ENCODE peak calls at places on chromosomes 7 and 10, in eight cellular contexts. B is fibroblast of pulmonary artery, H is epithelial cell of esophagus, Z is MM.1S, M is breast epithelium, K is HCT116, N is lung, R is BE2C. U is an unnamed sample.

GRCh38 chr10:132765435-132765834 is 20.5 kb downstream of the NKX6-2 start:
- DNase-seq in N (no peak), R (no peak), Z (no peak), H (no peak), B (no peak), M (no peak), K (no peak), U (no peak)

GRCh38 chr7:1925973-1926907 is 256.2 kb downstream of the ELFN1 start:
- DNase-seq in Z (no peak), R (no peak), K (no peak), N (no peak), B (no peak), H (no peak), M (no peak), U (no peak)

GRCh38 chr7:133781481-133782090 is 345.6 kb upstream of the LRGUK start:
- DNase-seq in R (peak), N (no peak), B (no peak), H (no peak), M (no peak), Z (no peak), K (no peak), U (no peak)

GRCh38 chr7:73736885-73737284 is 1.7 kb downstream of the ABHD11 start:
- DNase-seq in N (no peak), M (no peak), Z (no peak), R (no peak), K (no peak), H (no peak), B (no peak), U (no peak)

GRCh38 chr10:132255489-132256344 is 52.0 kb downstream of the STK32C start:
- DNase-seq in K (no peak), H (no peak), Z (no peak), R (no peak), B (no peak), N (no peak), M (no peak), U (no peak)

GRCh38 chr10:125190414-125190813 is 30.1 kb upstream of the CTBP2 start:
- DNase-seq in K (no peak), H (no peak), B (no peak), Z (no peak), M (no peak), N (no peak), R (no peak), U (no peak)

GRCh38 chr10:22599048-22599561 is 115.3 kb downstream of the PIP4K2A start:
- DNase-seq in B (peak), R (no peak), K (no peak), M (no peak), N (no peak), H (peak), Z (no peak), U (no peak)

GRCh38 chr10:62528441-62528840 is 154.3 kb downstream of the ZNF365 start:
- DNase-seq in M (no peak), B (no peak), Z (peak), R (no peak), K (no peak), H (no peak), N (no peak), U (peak)

GRCh38 chr10:81820418-81820817 is 54.6 kb upstream of the NRG3 start:
- DNase-seq in Z (peak), R (no peak), N (no peak), H (peak), B (peak), K (no peak), M (no peak), U (no peak)

GRCh38 chr7:81715984-81716588 is 53.8 kb downstream of the HGF start:
- DNase-seq in N (no peak), B (peak), M (no peak), Z (peak), K (peak), R (peak), H (peak), U (no peak)

GRCh38 chr7:18896343-18896975 is 221.0 kb downstream of the TWIST1 start:
- DNase-seq in N (no peak), B (no peak), H (no peak), M (no peak), K (no peak), Z (no peak), R (no peak), U (no peak)

GRCh38 chr7:158065340-158065739 is 522.3 kb downstream of the PTPRN2 start:
- DNase-seq in K (no peak), N (no peak), R (no peak), Z (no peak), B (no peak), M (no peak), H (no peak), U (no peak)

GRCh38 chr7:17301491-17302101 is 3.1 kb downstream of the AHR start:
- DNase-seq in B (peak), H (peak), M (no peak), Z (peak), K (no peak), N (peak), R (peak), U (no peak)

GRCh38 chr7:18306696-18307095 is 188.9 kb upstream of the HDAC9 start:
- DNase-seq in K (no peak), Z (no peak), R (no peak), M (no peak), N (no peak), H (no peak), B (no peak), U (no peak)

GRCh38 chr10:43703286-43703685 is 54.6 kb upstream of the ZNF32 start:
- DNase-seq in M (no peak), B (no peak), R (no peak), K (no peak), H (no peak), N (no peak), Z (no peak), U (no peak)

GRCh38 chr7:91239171-91239604 is 25.0 kb upstream of the FZD1 start:
- DNase-seq in M (no peak), N (no peak), Z (no peak), H (no peak), B (peak), R (no peak), K (no peak), U (no peak)

GRCh38 chr7:69434350-69434749 is 163.9 kb upstream of the AUTS2 start:
- DNase-seq in B (no peak), R (no peak), Z (no peak), H (no peak), N (no peak), M (no peak), K (no peak), U (peak)

GRCh38 chr7:6589829-6590644 is at the start of gene INTS15:
- DNase-seq in M (peak), K (peak), N (peak), R (peak), H (peak), B (peak), Z (peak), U (peak)

GRCh38 chr10:5291501-5292195 is 73.1 kb upstream of the UCN3 start:
- DNase-seq in M (no peak), N (peak), K (peak), R (no peak), B (peak), H (peak), Z (peak), U (no peak)

GRCh38 chr7:143877076-143877475 is 24.9 kb downstream of the TCAF1 start:
- DNase-seq in H (no peak), K (no peak), Z (no peak), N (no peak), B (no peak), R (no peak), M (no peak), U (no peak)

GRCh38 chr7:130987092-130987491 is 253.1 kb upstream of the KLF14 start:
- DNase-seq in M (no peak), H (peak), Z (no peak), N (no peak), R (no peak), B (no peak), K (no peak), U (no peak)

GRCh38 chr10:107814865-107815487 is 650.5 kb upstream of the SORCS1 start:
- DNase-seq in K (no peak), Z (peak), R (peak), M (no peak), H (peak), B (peak), N (peak), U (no peak)

GRCh38 chr7:38883706-38884105 is 25.3 kb downstream of the VPS41 start:
- DNase-seq in Z (no peak), N (no peak), M (no peak), H (no peak), B (no peak), K (no peak), R (no peak), U (no peak)

GRCh38 chr7:66043681-66044497 is 31.7 kb upstream of the ASL start:
- DNase-seq in Z (no peak), H (peak), N (peak), R (no peak), B (peak), K (no peak), M (peak), U (no peak)

GRCh38 chr7:73423519-73424485 is 9.8 kb upstream of the FZD9 start:
- DNase-seq in N (no peak), H (no peak), Z (no peak), M (no peak), R (no peak), B (no peak), K (no peak), U (no peak)

GRCh38 chr10:122878799-122879338 is 512 bp downstream of the FAM24B start:
- DNase-seq in Z (no peak), B (peak), N (no peak), R (peak), H (peak), M (no peak), K (no peak), U (no peak)

GRCh38 chr10:117241541-117242462 is 888 bp downstream of the SLC18A2 start:
- DNase-seq in B (no peak), H (peak), M (no peak), K (no peak), R (no peak), Z (no peak), N (no peak), U (no peak)

GRCh38 chr7:148395292-148395691 is 195.3 kb upstream of the C7orf33 start:
- DNase-seq in M (no peak), H (no peak), R (no peak), Z (no peak), K (no peak), N (no peak), B (no peak), U (no peak)

GRCh38 chr7:44706788-44707557 is 41.7 kb upstream of the ZMIZ2 start:
- DNase-seq in M (no peak), R (no peak), B (no peak), Z (no peak), K (no peak), H (no peak), N (no peak), U (no peak)

GRCh38 chr10:96830511-96831199 is 1.4 kb upstream of the LCOR start:
- DNase-seq in M (no peak), H (peak), K (peak), Z (peak), N (peak), R (peak), B (peak), U (peak)

GRCh38 chr7:13257661-13258060 is 570.2 kb downstream of the ARL4A start:
- DNase-seq in R (no peak), N (no peak), H (no peak), B (no peak), K (no peak), M (no peak), Z (no peak), U (no peak)

GRCh38 chr10:118845776-118846175 is 91.0 kb upstream of the CACUL1 start:
- DNase-seq in Z (no peak), H (peak), K (no peak), B (no peak), N (no peak), R (no peak), M (no peak), U (no peak)

GRCh38 chr10:118853916-118854315 is 99.1 kb upstream of the CACUL1 start:
- DNase-seq in H (no peak), B (no peak), Z (no peak), M (no peak), K (no peak), R (no peak), N (no peak), U (no peak)

GRCh38 chr10:118851062-118852035 is 96.6 kb upstream of the CACUL1 start:
- DNase-seq in N (no peak), B (no peak), R (no peak), K (no peak), Z (no peak), M (no peak), H (peak), U (no peak)

GRCh38 chr10:118856106-118856505 is 101.3 kb upstream of the CACUL1 start:
- DNase-seq in B (no peak), R (no peak), Z (no peak), K (no peak), H (no peak), N (no peak), M (no peak), U (no peak)

DNA sequence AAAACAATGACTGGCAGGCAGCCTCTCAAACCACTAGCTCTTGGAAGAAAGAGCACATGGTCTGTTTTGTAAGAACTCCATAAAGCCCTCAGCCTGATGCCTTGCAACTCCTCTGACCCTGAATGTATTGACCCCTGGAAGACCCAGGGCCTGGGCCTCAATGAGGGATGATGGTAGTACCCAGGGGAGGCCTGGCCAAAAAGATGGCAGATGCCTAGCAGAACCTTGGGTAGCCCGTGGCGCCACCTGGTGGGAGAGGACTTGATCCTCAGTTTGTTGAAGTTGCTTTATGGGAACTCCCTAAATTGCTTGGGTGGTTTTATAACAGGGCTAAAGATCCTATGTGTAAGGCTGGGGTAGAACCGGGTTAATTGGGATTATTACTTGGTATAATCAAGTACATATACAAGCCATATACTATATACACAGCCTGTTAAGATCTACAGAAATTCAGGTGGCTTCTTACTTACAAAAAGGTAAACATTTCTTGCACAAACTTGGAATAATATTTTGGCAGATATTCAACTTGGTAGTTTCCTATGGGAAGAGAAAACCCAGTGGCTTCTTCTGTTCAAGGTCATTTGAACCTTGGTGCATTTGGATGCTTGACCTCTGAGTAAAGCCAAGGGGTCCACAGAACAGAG is 95.8 kb upstream of the CACUL1 start:
- DNase-seq in M (no peak), B (peak), H (peak), R (peak), Z (peak), N (peak), K (peak), U (peak)
- TF ChIP-seq CTCF in M (peak), B (peak), H (peak), R (peak), Z (peak), N (no peak), K (peak), U (peak)

DNA sequence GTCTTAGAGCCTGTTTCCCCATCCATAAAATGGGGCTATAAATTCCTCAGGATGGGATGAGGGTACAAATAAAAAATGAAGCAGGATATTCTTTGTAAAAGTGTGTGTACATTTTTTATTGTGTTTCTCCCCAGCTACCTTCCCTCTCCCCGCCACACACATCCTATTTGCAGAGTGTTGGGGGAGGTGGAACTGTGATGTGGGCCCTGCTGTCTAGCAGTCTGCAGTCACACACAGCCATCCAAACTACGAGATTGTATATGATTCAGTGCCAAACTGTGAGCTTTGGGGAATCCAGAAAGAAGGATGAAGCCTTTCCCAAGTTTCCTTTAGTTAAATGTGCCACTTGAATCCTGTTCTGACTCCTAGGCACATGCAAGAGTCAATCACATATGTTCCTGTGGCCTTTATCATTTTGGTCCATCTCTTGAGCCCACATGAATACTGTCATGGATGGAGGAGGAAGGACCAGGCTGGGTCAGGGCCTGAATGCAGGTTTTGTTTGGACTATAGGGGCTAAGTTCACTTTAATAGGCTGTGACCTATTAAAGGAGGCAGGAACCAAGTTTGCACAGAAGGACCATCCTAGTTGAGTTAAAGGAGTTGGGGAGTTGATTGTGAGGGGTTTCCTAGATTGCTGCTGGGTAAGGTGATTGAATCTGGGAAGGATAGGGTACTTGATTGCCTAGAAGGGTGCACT is 1.1 kb upstream of the SEMA4G start:
- DNase-seq in H (no peak), R (no peak), B (no peak), K (no peak), N (no peak), Z (no peak), M (no peak), U (no peak)
- H3K4me3 ChIP-seq in H (no peak), R (no peak), B (no peak), K (no peak), N (no peak), Z (no peak), M (no peak), U (no peak)

DNA sequence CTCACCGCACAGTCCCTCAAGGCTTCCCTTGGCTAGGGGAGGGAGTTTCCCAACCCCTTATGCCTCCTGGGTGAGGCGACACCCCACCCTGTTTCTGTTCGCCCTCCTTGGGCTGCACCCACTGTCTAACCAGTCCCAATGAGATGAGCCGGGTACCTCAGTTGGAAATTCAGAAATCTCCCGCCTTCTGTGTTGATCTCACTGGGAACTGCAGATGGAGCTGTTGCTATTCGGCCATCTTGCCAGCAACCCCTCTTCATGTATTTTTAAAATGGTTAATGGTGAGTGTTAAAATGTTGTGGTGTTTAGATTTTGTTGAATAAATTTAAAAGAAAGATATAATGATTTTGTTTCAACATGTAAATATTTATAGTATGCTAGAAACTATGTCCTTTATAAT is 22.0 kb downstream of the UMAD1 start:
- DNase-seq in K (no peak), R (peak), N (no peak), B (no peak), M (no peak), H (peak), Z (no peak), U (no peak)
- TF ChIP-seq CTCF in K (peak), R (peak), N (no peak), B (peak), M (no peak), H (peak), Z (peak), U (no peak)

GRCh38 chr7:155190608-155191536 is 106.8 kb upstream of the INSIG1 start:
- DNase-seq in M (no peak), R (peak), Z (peak), B (peak), H (peak), N (peak), K (no peak), U (no peak)
- H3K4me3 ChIP-seq in M (no peak), R (peak), Z (no peak), B (no peak), H (no peak), N (no peak), K (no peak), U (no peak)

DNA sequence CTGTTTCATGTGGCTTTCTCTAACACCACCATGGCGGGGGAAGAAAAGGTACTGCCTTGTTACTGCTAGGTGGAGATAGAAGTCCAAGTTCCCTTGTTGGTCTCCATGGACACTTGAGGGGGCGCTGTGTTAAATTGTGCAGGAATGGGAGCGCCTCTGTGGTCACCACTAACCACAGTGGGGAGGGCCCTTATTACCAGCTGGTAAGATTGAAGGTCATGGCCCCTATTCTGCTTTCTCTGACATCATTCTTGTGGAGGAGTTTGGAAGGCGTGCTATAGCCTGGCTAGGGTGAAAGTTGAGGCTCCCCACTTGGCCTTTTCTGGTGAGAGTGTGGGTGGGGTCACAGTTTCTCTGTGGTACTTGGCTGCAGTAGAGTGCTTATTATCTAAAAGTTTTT is 14.9 kb upstream of the MXI1 start:
- DNase-seq in N (no peak), H (no peak), B (no peak), M (no peak), Z (peak), K (no peak), R (no peak), U (no peak)
- TF ChIP-seq CTCF in N (no peak), H (no peak), B (no peak), M (no peak), Z (peak), K (no peak), R (no peak), U (peak)

DNA sequence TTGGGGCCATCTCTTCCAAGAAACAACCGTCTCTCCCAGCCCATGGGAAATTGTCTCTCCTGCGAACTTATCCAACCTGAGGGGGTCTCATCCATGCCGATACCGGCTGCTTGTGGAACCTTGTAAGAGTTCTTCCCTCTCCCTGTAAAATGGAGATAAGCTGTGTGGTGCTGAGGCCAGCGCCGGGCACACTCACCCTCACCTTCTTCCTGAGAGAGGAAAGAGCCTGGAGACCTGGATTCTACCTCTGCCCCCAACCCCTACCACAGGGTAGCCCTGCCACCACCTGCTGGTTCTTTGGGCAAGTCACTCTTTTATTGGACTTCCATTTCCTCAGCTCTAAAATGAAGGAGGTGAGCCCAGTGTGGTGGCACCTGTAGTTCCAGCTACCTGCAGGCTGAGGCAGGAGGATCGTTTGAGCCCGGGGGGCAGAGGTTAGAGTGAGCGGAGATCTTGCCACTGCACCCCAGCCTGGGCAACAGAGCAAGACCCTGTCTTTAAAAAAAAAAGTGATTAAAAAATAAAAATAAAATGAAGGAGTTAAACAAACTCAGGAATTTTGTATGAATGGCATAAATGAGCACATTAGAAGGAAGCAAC is 38.4 kb upstream of the PSAP start:
- DNase-seq in N (no peak), M (no peak), H (peak), B (no peak), R (no peak), K (no peak), Z (no peak), U (no peak)
- H3K4me3 ChIP-seq in N (no peak), M (peak), H (peak), B (peak), R (peak), K (peak), Z (peak), U (peak)

U was measured in GM12864.